ENCODE peak calls at places on chromosomes 12 and 14, in four cellular contexts. S is A549, T is K562, G is HepG2. B is an unnamed sample.

GRCh38 chr12:10395390-10395998 is 5.7 kb upstream of the KLRK1 start:
- DNase-seq in S (peak; percentile 91), T (no peak), G (peak; percentile 85), B (peak; percentile 25)

GRCh38 chr14:92323916-92324818 is 1.2 kb downstream of the SLC24A4 start:
- DNase-seq in S (no peak), T (no peak), G (no peak), B (peak; percentile 30)

GRCh38 chr12:106081606-106082005 is 57.1 kb downstream of the NUAK1 start:
- DNase-seq in S (no peak), T (no peak), G (peak; percentile 54), B (no peak)

GRCh38 chr12:130163461-130164215 is 1.4 kb downstream of the FZD10 start:
- DNase-seq in S (no peak), T (no peak), G (no peak), B (no peak)

GRCh38 chr12:108289342-108290131 is 49.6 kb downstream of the CMKLR1 start:
- DNase-seq in S (no peak), T (no peak), G (no peak), B (no peak)

GRCh38 chr12:114625294-114625851 is 58.6 kb downstream of the TBX3 start:
- DNase-seq in S (peak; percentile 90), T (peak; percentile 68), G (peak; percentile 74), B (peak; percentile 83)

GRCh38 chr12:131832393-131833231 is 4.4 kb downstream of the MMP17 start:
- DNase-seq in S (peak; percentile 83), T (no peak), G (no peak), B (no peak)

GRCh38 chr14:23406244-23406643 is 1.8 kb downstream of the MYH6 start:
- DNase-seq in S (no peak), T (no peak), G (no peak), B (no peak)

GRCh38 chr12:80763874-80764273 is 47.2 kb downstream of the MYF5 start:
- DNase-seq in S (peak; percentile 53), T (peak; percentile 10), G (peak; percentile 52), B (no peak)

GRCh38 chr12:51820721-51821422 is 27.6 kb downstream of the FIGNL2 start:
- DNase-seq in S (peak; percentile 86), T (peak; percentile 70), G (no peak), B (peak; percentile 84)
- TF ChIP-seq NR3C1 in S (no peak), T (no peak), G (no peak), B (no peak)

GRCh38 chr12:132881853-132882252 is 5.6 kb downstream of the CHFR start:
- DNase-seq in S (no peak), T (no peak), G (no peak), B (no peak)
- TF ChIP-seq NR3C1 in S (no peak), T (no peak), G (no peak), B (no peak)

GRCh38 chr12:66331016-66331415 is 28.7 kb downstream of the HELB start:
- DNase-seq in S (no peak), T (no peak), G (no peak), B (no peak)

GRCh38 chr12:66335746-66336145 is 33.5 kb downstream of the HELB start:
- DNase-seq in S (no peak), T (no peak), G (no peak), B (no peak)

GRCh38 chr12:66331814-66332213 is 29.5 kb downstream of the HELB start:
- DNase-seq in S (no peak), T (no peak), G (no peak), B (no peak)

GRCh38 chr12:66329941-66330340 is 27.6 kb downstream of the HELB start:
- DNase-seq in S (no peak), T (no peak), G (no peak), B (no peak)
- TF ChIP-seq NR3C1 in S (no peak), T (no peak), G (no peak), B (no peak)

GRCh38 chr14:85399196-85399595 is 130.7 kb upstream of the FLRT2 start:
- DNase-seq in S (no peak), T (no peak), G (no peak), B (no peak)
- TF ChIP-seq NR3C1 in S (no peak), T (no peak), G (no peak), B (no peak)

GRCh38 chr14:20823859-20824258 is 21.2 kb upstream of the RNASE1 start:
- DNase-seq in S (no peak), T (no peak), G (no peak), B (no peak)

GRCh38 chr14:20818861-20819260 is 16.2 kb upstream of the RNASE1 start:
- DNase-seq in S (no peak), T (no peak), G (no peak), B (peak; percentile 36)

GRCh38 chr14:20820063-20820904 is 17.6 kb upstream of the RNASE1 start:
- DNase-seq in S (no peak), T (peak; percentile 41), G (no peak), B (peak; percentile 62)
- TF ChIP-seq NR3C1 in S (no peak), T (no peak), G (no peak), B (no peak)